ENCODE peak calls at places on chromosomes 2 and 18, in seven cellular contexts. K is prostate gland, T is fibroblast of lung, F is esophagus squamous epithelium, P is mammary epithelial cell, U is neural progenitor cell, L is A549. Q is an unnamed sample.

GRCh38 chr2:207296265-207296948 is 130.7 kb upstream of the KLF7 start:
- DNase-seq in K (no peak), T (peak; percentile 24), F (no peak), P (no peak), U (peak; percentile 13), L (no peak), Q (no peak)

GRCh38 chr2:27075219-27075871 is 3.1 kb upstream of the EMILIN1 start:
- DNase-seq in K (no peak), T (peak; percentile 59), F (no peak), P (no peak), U (no peak), L (no peak), Q (peak; percentile 69)

GRCh38 chr2:102664439-102665042 is 45.2 kb downstream of the SLC9A2 start:
- DNase-seq in K (no peak), T (no peak), F (no peak), P (peak; percentile 99), U (no peak), L (peak; percentile 13), Q (no peak)

GRCh38 chr2:239598011-239598731 is 197.4 kb upstream of the HDAC4 start:
- DNase-seq in K (no peak), T (no peak), F (no peak), P (no peak), U (no peak), L (no peak), Q (no peak)

GRCh38 chr2:137928547-137929503 is 35.4 kb upstream of the HNMT start:
- DNase-seq in K (no peak), T (no peak), F (no peak), P (peak; percentile 28), U (no peak), L (no peak), Q (no peak)

GRCh38 chr2:222878877-222879601 is 18.2 kb downstream of the ACSL3 start:
- DNase-seq in K (no peak), T (peak; percentile 48), F (no peak), P (peak; percentile 86), U (no peak), L (peak; percentile 22), Q (no peak)

GRCh38 chr2:179580378-179581146 is 280.9 kb downstream of the ZNF385B start:
- DNase-seq in K (no peak), T (peak; percentile 15), F (no peak), P (no peak), U (no peak), L (no peak), Q (peak; percentile 34)

GRCh38 chr2:110167326-110167955 is 37.4 kb downstream of the NPHP1 start:
- DNase-seq in K (no peak), T (no peak), F (no peak), P (no peak), U (no peak), L (no peak), Q (no peak)

GRCh38 chr2:46171441-46171953 is 125.7 kb upstream of the EPAS1 start:
- DNase-seq in K (no peak), T (peak; percentile 92), F (no peak), P (peak; percentile 87), U (peak; percentile 42), L (no peak), Q (no peak)

GRCh38 chr18:13269599-13270011 is 51.0 kb downstream of the LDLRAD4 start:
- DNase-seq in K (no peak), T (no peak), F (no peak), P (no peak), U (no peak), L (no peak), Q (peak; percentile 55)

GRCh38 chr2:158211516-158211915 is 109.8 kb downstream of the UPP2 start:
- DNase-seq in K (no peak), T (peak; percentile 59), F (no peak), P (no peak), U (no peak), L (no peak), Q (no peak)

GRCh38 chr2:236257171-236257570 is 7.0 kb downstream of the ASB18 start:
- DNase-seq in K (no peak), T (no peak), F (no peak), P (no peak), U (no peak), L (no peak), Q (no peak)

GRCh38 chr2:180268006-180268405 is 260.9 kb upstream of the CWC22 start:
- DNase-seq in K (no peak), T (no peak), F (no peak), P (no peak), U (no peak), L (no peak), Q (no peak)

GRCh38 chr2:238101891-238102841 is 2.0 kb downstream of the ESPNL start:
- DNase-seq in K (no peak), T (no peak), F (no peak), P (no peak), U (no peak), L (no peak), Q (no peak)

DNA sequence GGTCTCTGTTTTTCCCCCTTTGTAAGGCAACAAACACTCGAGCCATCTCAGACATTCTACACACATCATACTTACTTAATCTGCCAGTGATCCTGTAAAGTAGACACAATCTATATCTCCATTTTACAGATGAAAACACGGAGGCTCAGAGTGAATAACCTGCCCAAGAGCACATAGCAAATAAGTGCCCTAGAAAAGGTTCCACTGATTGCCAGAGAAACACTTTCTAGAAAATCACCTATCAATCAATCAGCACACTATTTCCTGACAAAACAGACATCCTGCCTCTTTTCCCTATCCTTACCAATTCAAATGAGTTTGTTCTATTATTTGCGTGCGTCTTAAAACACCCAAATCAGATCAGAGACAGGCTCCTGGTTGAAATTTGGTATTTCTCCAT is 23.9 kb downstream of the SLC66A3 start:
- DNase-seq in K (no peak), T (no peak), F (no peak), P (no peak), U (no peak), L (no peak), Q (no peak)
- H3K4me3 ChIP-seq in K (no peak overlapping the region), T (no peak overlapping the region), F (no peak overlapping the region), P (no peak overlapping the region), U (no peak overlapping the region), L (no peak overlapping the region), Q (no peak overlapping the region)

GRCh38 chr18:48941672-48942071 is 9.1 kb downstream of the SMAD7 start:
- DNase-seq in K (no peak), T (no peak), F (no peak), P (no peak), U (no peak), L (no peak), Q (no peak)

GRCh38 chr18:48937869-48938750 is 12.7 kb downstream of the SMAD7 start:
- DNase-seq in K (no peak), T (no peak), F (no peak), P (no peak), U (no peak), L (no peak), Q (no peak)

GRCh38 chr18:48939368-48940097 is 11.2 kb downstream of the SMAD7 start:
- DNase-seq in K (no peak), T (peak; percentile 42), F (no peak), P (no peak), U (peak; percentile 56), L (no peak), Q (peak; percentile 43)

GRCh38 chr18:48940854-48941531 is 9.8 kb downstream of the SMAD7 start:
- DNase-seq in K (no peak), T (peak; percentile 39), F (no peak), P (no peak), U (no peak), L (no peak), Q (no peak)

DNA sequence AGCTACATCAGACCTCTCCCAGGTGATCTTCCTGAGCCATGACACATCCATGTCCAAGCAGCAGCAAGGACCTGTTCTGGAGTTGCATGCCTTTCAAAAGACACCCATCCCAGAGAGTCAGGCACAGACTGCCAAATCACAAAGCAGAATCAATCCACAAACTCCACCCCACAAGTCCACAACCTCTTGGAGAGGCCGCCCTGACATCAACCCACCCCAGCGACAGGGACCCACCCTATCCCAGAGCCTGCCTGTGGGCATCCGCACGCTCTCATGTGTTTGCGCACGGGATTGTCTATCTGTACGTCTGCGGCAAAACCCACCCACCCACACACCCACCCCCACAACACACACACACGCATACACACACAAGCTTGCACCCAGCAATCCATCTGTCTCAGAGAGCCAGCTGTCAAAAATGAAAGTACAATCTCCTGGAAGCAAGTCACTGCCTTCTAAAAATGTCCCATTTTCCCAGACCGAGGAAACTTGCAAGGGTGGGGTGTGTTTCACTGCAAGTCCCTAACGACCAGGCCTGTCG is 11.9 kb downstream of the SMAD7 start:
- DNase-seq in K (no peak), T (no peak), F (no peak), P (no peak), U (no peak), L (no peak), Q (no peak)
- H3K4me1 ChIP-seq in K (peaks cover 36% of the 10 kb centered on the region), T (peaks cover 57% of the 10 kb centered on the region), F (peaks cover 47% of the 10 kb centered on the region), P (peaks cover 76% of the 10 kb centered on the region), U (peaks cover 29% of the 10 kb centered on the region), L (peaks cover 96% of the 10 kb centered on the region), Q (peaks cover 98% of the 10 kb centered on the region)

GRCh38 chr2:205930209-205930608 is 155.8 kb downstream of the INO80D start:
- DNase-seq in K (no peak), T (peak; percentile 43), F (no peak), P (no peak), U (no peak), L (no peak), Q (no peak)

GRCh38 chr2:205937193-205937592 is 148.8 kb downstream of the INO80D start:
- DNase-seq in K (no peak), T (no peak), F (no peak), P (no peak), U (no peak), L (no peak), Q (no peak)

GRCh38 chr2:205936446-205936845 is 149.5 kb downstream of the INO80D start:
- DNase-seq in K (no peak), T (no peak), F (no peak), P (no peak), U (peak; percentile 18), L (no peak), Q (no peak)

GRCh38 chr2:205931388-205931787 is 154.6 kb downstream of the INO80D start:
- DNase-seq in K (no peak), T (peak; percentile 49), F (no peak), P (no peak), U (no peak), L (no peak), Q (no peak)

DNA sequence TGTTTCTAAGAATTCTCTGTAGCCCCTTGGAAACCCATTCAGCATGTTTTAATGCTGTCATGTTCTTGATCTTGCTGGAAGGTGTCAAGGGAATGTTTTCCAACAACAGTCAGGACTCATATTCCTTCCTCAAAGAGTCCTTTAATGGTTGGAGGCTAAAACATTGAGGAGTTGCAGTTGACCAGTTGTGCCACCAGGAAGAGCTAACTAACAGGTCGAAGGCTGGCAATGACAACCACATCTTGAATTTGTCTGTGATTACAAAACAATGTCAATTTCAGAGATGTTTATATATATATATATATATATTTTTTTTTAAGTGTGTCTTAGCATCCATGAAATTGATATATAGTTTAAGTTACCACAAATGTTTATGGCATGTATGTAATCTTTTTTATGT is 151.5 kb downstream of the INO80D start:
- DNase-seq in K (no peak), T (peak; percentile 11), F (no peak), P (no peak), U (no peak), L (peak; percentile 31), Q (no peak)
- TF ChIP-seq CTCF in K (no peak), T (peak; percentile 22), F (no peak), P (peak; percentile 25), U (peak; percentile 19), L (no peak), Q (no peak)

DNA sequence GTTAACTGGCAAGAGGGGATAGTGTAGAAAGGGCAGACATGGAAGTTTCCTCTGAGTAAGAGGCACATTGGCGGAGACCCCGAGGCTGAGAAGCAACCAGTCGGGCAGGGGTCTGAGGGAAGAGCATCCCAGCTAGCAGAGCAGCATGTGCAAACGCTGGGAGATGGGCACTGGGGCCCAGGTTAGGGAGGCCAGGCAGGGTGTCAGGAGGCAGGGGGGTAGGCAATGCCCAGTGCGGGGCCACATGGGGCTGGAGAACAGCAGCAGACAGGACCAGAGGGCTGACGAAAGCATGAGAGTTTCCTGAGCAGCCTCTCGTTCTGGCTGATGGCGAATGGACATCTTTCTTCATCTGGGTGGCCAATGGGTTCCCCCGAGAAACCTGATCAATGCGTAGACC is 88.2 kb downstream of the INPP5D start:
- DNase-seq in K (no peak), T (no peak), F (no peak), P (no peak), U (no peak), L (no peak), Q (no peak)
- H3K4me3 ChIP-seq in K (no peak overlapping the region), T (no peak overlapping the region), F (no peak overlapping the region), P (no peak overlapping the region), U (no peak overlapping the region), L (no peak overlapping the region), Q (no peak overlapping the region)